ENCODE peak calls at places on chromosomes 2 and 18, in five cellular contexts. Z is body of pancreas, U is right lobe of liver, I is suprapubic skin, S is uterus. C is an unnamed sample. For H3K36me3, the result is how much of the 10 kb centered on the place peaks cover.

GRCh38 chr18:845152-845819 is 33.2 kb upstream of the YES1 start:
- DNase-seq in Z (peak), U (no peak), I (no peak), S (no peak), C (peak)

GRCh38 chr2:23491622-23492336 is 106.8 kb downstream of the KLHL29 start:
- DNase-seq in Z (no peak), U (peak), I (no peak), S (no peak), C (no peak)

GRCh38 chr18:51399491-51400122 is 202.1 kb upstream of the MEX3C start:
- DNase-seq in Z (no peak), U (no peak), I (no peak), S (no peak), C (no peak)

GRCh38 chr2:121884515-121884915 is 129.1 kb downstream of the TSN start:
- DNase-seq in Z (no peak), U (no peak), I (no peak), S (no peak), C (no peak)

GRCh38 chr2:189581354-189582139 is 961 bp upstream of the SLC40A1 start:
- DNase-seq in Z (peak), U (peak), I (no peak), S (no peak), C (no peak)

GRCh38 chr2:70967189-70967588 is 11.2 kb upstream of the ANKRD53 start:
- DNase-seq in Z (no peak), U (no peak), I (peak), S (no peak), C (no peak)

GRCh38 chr2:170486730-170487129 is 228.4 kb upstream of the SP5 start:
- DNase-seq in Z (no peak), U (no peak), I (no peak), S (no peak), C (no peak)

GRCh38 chr18:2906522-2907458 is 60.0 kb downstream of the EMILIN2 start:
- DNase-seq in Z (no peak), U (peak), I (peak), S (peak), C (no peak)

DNA sequence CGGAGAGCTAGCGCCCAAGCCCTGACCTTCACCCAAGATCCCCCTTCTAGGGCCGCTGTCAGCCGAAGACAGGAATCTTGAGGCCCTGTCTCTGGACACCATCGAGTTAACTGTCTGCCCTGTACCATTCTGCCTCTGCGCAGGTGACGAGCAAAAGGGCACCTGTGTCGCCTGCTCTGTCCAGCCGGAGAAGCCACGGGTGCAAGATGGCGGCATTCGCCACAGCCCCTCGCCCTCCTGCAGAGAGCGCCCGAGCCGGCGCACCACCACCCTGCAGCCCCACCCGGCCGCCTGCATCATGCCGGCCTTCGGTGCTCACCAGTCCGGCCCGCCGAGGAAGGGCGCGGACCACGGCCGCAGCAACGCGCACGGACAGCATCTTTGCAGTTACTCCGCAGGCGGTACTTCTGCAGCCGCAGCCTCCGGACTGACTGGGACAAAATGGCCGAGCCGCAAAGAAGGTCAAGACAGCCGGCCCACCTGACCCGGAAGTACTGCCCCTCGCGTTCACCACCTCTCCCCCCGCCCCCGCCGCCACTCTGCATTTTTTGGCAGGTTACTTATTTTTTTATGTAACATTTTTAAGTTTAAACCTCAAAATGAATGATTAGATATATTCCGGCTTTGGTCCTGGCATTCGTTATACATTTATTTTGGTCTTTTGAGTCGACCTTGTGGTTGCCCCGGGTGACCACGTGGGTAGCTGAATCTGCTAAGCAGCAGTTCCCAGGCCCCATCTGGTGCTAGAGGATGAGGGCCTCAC is at the start of gene ATP5F1A:
- DNase-seq in Z (peak), U (peak), I (peak), S (peak), C (peak)
- TF ChIP-seq CTCF in Z (peak), U (no peak), I (no peak), S (no peak), C (no peak)

DNA sequence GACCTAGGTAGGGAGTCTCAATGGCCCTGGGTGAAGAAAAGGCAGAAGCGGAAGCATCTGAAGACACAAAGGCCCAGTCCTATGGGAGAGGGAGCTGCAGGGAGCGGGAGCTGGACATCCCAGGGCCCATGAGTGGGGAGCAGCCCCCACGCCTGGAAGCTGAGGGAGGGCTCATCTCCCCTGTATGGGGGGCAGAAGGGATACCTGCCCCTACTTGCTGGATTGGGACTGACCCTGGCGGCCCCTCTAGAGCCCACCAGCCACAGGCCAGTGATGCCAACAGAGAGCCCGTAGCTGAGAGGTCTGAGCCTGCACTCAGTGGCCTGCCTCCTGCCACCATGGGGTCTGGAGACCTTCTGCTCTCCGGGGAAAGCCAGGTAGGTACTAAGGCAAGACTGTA is 13.2 kb downstream of the CEP68 start:
- DNase-seq in Z (no peak), U (no peak), I (no peak), S (no peak), C (no peak)
- H3K36me3 ChIP-seq in Z (under half), U (under half), I (under half), S (under half), C (under half)

GRCh38 chr2:53033416-53033815 is 734.2 kb upstream of the CHAC2 start:
- DNase-seq in Z (no peak), U (no peak), I (no peak), S (no peak), C (no peak)

GRCh38 chr2:53035153-53035552 is 732.5 kb upstream of the CHAC2 start:
- DNase-seq in Z (no peak), U (no peak), I (no peak), S (no peak), C (no peak)

GRCh38 chr2:53040536-53041229 is 726.9 kb upstream of the CHAC2 start:
- DNase-seq in Z (no peak), U (no peak), I (no peak), S (no peak), C (no peak)

GRCh38 chr2:53036196-53036595 is 731.4 kb upstream of the CHAC2 start:
- DNase-seq in Z (no peak), U (no peak), I (no peak), S (no peak), C (no peak)
- TF ChIP-seq CTCF in Z (no peak), U (no peak), I (no peak), S (no peak), C (no peak)

GRCh38 chr2:86174445-86174844 is 20.8 kb downstream of the IMMT start:
- DNase-seq in Z (no peak), U (no peak), I (no peak), S (no peak), C (no peak)

GRCh38 chr2:86175866-86176265 is 19.4 kb downstream of the IMMT start:
- DNase-seq in Z (no peak), U (no peak), I (no peak), S (no peak), C (no peak)

GRCh38 chr2:86172610-86173009 is 22.7 kb downstream of the IMMT start:
- DNase-seq in Z (no peak), U (no peak), I (no peak), S (no peak), C (no peak)

DNA sequence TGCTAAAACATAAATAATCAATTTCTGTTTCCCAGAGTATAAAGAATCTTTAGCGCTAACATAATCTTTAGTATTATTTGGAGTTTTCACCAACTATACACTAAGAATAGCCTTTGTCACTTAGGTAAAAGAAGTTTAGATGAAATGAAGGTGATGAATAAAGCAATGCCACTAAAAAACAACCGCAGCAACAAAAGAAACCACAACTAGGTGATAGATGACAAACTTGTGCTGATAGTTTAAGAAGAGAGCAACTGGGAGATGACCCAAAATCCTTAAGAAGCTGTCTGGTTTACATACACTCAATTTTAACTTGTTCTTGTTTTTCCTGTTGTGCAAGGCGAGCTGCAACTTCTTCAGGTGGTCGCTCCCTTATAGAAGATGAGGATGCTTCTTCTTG is 24.8 kb downstream of the IMMT start:
- DNase-seq in Z (no peak), U (no peak), I (no peak), S (no peak), C (no peak)
- H3K36me3 ChIP-seq in Z (under half), U (under half), I (half or more), S (under half), C (under half)

GRCh38 chr2:2846379-2847130 is 515.5 kb upstream of the MYT1L start:
- DNase-seq in Z (peak), U (no peak), I (no peak), S (no peak), C (peak)

GRCh38 chr2:2842466-2842865 is 511.4 kb upstream of the MYT1L start:
- DNase-seq in Z (no peak), U (no peak), I (peak), S (peak), C (no peak)

GRCh38 chr2:2845796-2846315 is 514.8 kb upstream of the MYT1L start:
- DNase-seq in Z (no peak), U (no peak), I (no peak), S (no peak), C (no peak)

GRCh38 chr2:2845267-2845666 is 514.2 kb upstream of the MYT1L start:
- DNase-seq in Z (no peak), U (no peak), I (no peak), S (no peak), C (peak)

DNA sequence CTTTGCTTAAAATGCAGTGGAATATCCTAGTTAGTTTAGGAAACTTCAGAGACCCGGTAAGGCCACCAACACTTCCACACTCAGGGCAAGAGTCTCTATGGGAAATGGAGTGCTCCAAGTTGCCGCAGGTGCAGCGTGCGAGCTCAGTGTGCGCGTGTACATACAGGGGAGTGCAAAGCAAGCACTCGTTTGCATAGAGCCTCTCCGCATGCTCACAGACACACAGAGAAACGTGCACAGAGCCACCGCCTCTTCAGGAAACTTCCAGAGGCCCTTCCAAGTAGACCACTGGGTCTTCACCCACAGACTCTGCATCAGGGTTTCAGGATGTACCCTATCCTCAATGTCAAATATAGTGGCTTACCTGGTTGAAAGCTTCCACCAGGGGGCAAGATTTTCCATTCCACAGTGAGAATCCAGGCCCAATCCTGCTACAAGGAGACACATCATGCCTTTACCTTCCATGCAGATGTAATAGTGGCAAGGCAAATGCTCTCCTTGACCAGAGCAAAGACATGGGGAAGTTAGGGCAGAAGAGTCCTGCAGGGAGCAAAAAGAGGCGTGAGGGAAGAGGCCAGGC is 513.0 kb upstream of the MYT1L start:
- DNase-seq in Z (peak), U (no peak), I (peak), S (no peak), C (no peak)
- TF ChIP-seq CTCF in Z (peak), U (peak), I (no peak), S (no peak), C (no peak)

GRCh38 chr2:47009368-47009767 is 93.8 kb upstream of the MCFD2 start:
- DNase-seq in Z (no peak), U (no peak), I (no peak), S (no peak), C (no peak)

GRCh38 chr2:47007221-47007825 is 91.7 kb upstream of the MCFD2 start:
- DNase-seq in Z (no peak), U (no peak), I (no peak), S (no peak), C (no peak)

GRCh38 chr2:47010176-47010575 is 94.6 kb upstream of the MCFD2 start:
- DNase-seq in Z (no peak), U (no peak), I (no peak), S (no peak), C (no peak)

GRCh38 chr2:47007826-47008225 is 92.2 kb upstream of the MCFD2 start:
- DNase-seq in Z (no peak), U (no peak), I (no peak), S (no peak), C (no peak)

DNA sequence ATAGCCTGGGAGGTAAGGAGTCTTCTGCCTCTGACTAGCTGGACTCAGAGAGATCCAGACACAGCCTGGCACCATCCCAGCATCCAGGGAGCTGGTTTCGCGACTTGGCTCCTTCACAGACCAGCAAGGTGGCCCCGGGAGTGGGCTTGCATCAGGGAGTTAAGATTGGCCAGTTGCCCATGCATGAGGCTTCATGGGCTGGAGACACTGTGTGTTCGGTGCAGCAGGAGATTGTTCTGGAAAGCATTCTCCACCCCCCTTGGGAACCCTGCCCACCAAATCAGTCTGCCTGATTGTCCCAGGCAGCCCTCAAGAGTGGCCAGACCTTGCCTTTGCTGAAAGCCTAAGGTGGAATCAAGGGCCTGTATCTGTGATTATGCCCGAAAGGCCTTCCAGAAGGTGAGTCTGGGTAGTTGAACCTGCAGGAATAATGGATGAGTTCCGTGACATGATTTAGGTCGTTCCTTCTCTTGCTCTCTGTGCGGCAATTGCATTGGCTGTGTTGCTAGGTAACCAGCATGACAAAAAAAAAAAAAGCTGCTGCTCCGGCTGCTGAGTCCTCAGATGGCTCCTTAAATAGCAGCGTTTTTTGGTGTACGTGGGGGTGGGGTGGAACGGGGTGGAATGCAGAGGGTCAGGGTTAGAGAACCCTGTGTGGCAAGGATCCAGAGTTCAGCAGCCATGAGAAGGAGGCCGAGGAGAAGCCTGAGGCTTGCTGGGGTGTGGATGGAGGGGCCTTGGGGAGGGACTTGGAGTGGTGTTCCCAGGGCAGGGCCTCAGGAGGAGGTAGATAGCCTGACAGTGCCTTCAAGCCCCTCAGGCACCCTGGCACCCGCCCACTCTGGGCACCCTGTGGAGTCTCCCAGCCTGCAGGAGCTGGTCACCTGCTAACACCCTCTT is 93.0 kb upstream of the MCFD2 start:
- DNase-seq in Z (peak), U (no peak), I (no peak), S (peak), C (no peak)
- H3K36me3 ChIP-seq in Z (under half), U (under half), I (half or more), S (under half), C (under half)

GRCh38 chr2:38038682-38039081 is 37.3 kb downstream of the CYP1B1 start:
- DNase-seq in Z (no peak), U (no peak), I (no peak), S (no peak), C (no peak)

GRCh38 chr2:38035968-38036367 is 40.0 kb downstream of the CYP1B1 start:
- DNase-seq in Z (no peak), U (no peak), I (no peak), S (no peak), C (no peak)

GRCh38 chr2:38037757-38038615 is 38.0 kb downstream of the CYP1B1 start:
- DNase-seq in Z (peak), U (peak), I (no peak), S (peak), C (peak)

GRCh38 chr2:38039111-38039510 is 36.8 kb downstream of the CYP1B1 start:
- DNase-seq in Z (no peak), U (no peak), I (no peak), S (no peak), C (peak)

DNA sequence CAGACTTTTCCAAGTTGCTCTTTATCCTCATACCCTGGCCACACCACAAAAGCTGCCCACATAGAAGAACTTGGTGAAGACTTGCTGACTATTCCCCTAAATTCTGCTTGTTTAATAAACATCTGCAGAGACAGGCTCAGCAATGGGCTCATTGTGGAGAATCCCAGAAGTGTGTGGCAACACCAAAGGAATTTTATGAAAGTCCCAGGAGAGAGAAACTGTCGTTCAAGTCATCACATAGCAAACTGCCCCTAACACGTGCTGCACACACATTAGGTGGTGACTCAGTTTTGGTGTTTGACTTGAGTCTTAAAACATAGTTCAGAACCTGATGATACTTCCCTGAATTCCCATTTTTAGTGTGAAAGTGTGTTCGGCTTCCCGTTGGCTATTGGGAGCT is 38.6 kb downstream of the CYP1B1 start:
- DNase-seq in Z (no peak), U (no peak), I (no peak), S (no peak), C (peak)
- TF ChIP-seq CTCF in Z (no peak), U (no peak), I (no peak), S (no peak), C (no peak)

GRCh38 chr2:160279813-160280465 is 79.9 kb upstream of the ITGB6 start:
- DNase-seq in Z (no peak), U (no peak), I (no peak), S (no peak), C (peak)
- H3K36me3 ChIP-seq in Z (under half), U (under half), I (half or more), S (under half), C (under half)

GRCh38 chr2:50859110-50859509 is 172.8 kb downstream of the NRXN1 start:
- DNase-seq in Z (no peak), U (no peak), I (no peak), S (no peak), C (no peak)

GRCh38 chr2:50863218-50863617 is 168.7 kb downstream of the NRXN1 start:
- DNase-seq in Z (no peak), U (no peak), I (no peak), S (no peak), C (no peak)

DNA sequence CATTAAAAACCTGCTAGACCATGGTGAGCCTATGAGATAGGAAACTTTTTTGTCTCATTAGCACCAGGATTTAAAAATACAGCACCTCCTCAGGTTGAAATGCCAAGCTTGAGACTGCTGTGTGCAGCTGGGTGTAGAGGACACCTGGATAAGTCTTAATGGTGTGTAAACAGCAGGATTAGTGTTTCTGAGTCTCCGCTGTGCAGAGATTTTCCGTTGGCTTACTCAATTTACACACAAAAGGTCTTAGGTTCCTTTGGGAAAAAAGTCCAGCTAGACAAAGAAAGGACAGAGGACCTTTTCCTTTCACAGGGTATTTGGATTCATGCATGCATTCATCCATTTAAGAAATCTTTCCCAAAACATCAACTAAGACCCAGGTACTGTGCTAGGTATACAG is 168.1 kb downstream of the NRXN1 start:
- DNase-seq in Z (no peak), U (no peak), I (no peak), S (no peak), C (no peak)
- TF ChIP-seq CTCF in Z (no peak), U (no peak), I (no peak), S (no peak), C (no peak)

DNA sequence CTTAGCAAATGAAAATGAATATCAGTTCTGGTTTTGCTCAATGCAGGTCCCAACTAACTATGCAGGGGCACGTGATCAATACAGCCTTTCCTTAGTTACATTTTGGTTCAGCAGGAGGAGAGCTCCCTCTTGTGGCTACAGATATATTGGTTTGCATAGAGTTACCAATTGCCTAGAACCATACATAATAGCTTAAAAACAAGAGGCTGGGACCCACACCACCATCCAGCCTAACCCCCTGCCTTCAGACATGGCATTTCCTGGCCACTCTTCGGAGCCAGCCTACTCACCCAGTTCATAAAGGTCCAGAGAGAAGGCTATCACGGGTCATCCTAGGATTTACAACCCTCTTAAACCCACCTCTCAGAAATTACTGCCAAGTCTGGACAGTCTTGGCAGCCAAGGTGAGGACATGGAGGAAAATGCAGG is 10.5 kb downstream of the CCDC93 start:
- DNase-seq in Z (peak), U (no peak), I (no peak), S (no peak), C (peak)
- H3K36me3 ChIP-seq in Z (under half), U (under half), I (half or more), S (under half), C (under half)

C was measured in bronchial epithelial cell.